ENCODE peak calls at places on chromosomes 6 and 20, in eight cellular contexts. One of them, this sample, is unnamed.

GRCh38 chr6:15032015-15032414 is 213.9 kb upstream of the JARID2 start:
- DNase-seq in sciatic nerve: no peak
- DNase-seq in T1000: no peak
- DNase-seq in stimulated activated CD8-positive, alpha-beta memory T cell treated with anti-CD3 and anti-CD28 coated beads, Interleukin-2, amount 100 ng/mL, for 1 hour: no peak
- DNase-seq in MV-4-11: no peak
- DNase-seq in left ventricle myocardium superior: no peak
- DNase-seq in central memory CD4-positive, alpha-beta T cell: no peak
- DNase-seq in AG08396: no peak
- DNase-seq in this sample: no peak

GRCh38 chr6:139355777-139356445 is 18.5 kb downstream of the CITED2 start:
- DNase-seq in T1000: no peak
- DNase-seq in stimulated activated CD8-positive, alpha-beta memory T cell treated with anti-CD3 and anti-CD28 coated beads, Interleukin-2, amount 100 ng/mL, for 1 hour: no peak
- DNase-seq in left ventricle myocardium superior: no peak
- DNase-seq in central memory CD4-positive, alpha-beta T cell: no peak
- DNase-seq in MV-4-11: no peak
- DNase-seq in AG08396: no peak
- DNase-seq in sciatic nerve: no peak
- DNase-seq in this sample: no peak

GRCh38 chr20:62523473-62524203 is 47.8 kb upstream of the GATA5 start:
- DNase-seq in left ventricle myocardium superior: no peak
- DNase-seq in stimulated activated CD8-positive, alpha-beta memory T cell treated with anti-CD3 and anti-CD28 coated beads, Interleukin-2, amount 100 ng/mL, for 1 hour: peak; percentile 55
- DNase-seq in T1000: no peak
- DNase-seq in central memory CD4-positive, alpha-beta T cell: no peak
- DNase-seq in AG08396: no peak
- DNase-seq in MV-4-11: no peak
- DNase-seq in sciatic nerve: no peak
- DNase-seq in this sample: no peak

GRCh38 chr6:10409160-10409765 is 5.6 kb downstream of the TFAP2A start:
- DNase-seq in central memory CD4-positive, alpha-beta T cell: no peak
- DNase-seq in AG08396: no peak
- DNase-seq in MV-4-11: no peak
- DNase-seq in stimulated activated CD8-positive, alpha-beta memory T cell treated with anti-CD3 and anti-CD28 coated beads, Interleukin-2, amount 100 ng/mL, for 1 hour: no peak
- DNase-seq in sciatic nerve: no peak
- DNase-seq in T1000: no peak
- DNase-seq in left ventricle myocardium superior: no peak
- DNase-seq in this sample: no peak

GRCh38 chr6:134352786-134353480 is 35.0 kb upstream of the SGK1 start:
- DNase-seq in MV-4-11: peak; percentile 78
- DNase-seq in central memory CD4-positive, alpha-beta T cell: no peak
- DNase-seq in sciatic nerve: no peak
- DNase-seq in T1000: peak; percentile 11
- DNase-seq in stimulated activated CD8-positive, alpha-beta memory T cell treated with anti-CD3 and anti-CD28 coated beads, Interleukin-2, amount 100 ng/mL, for 1 hour: no peak
- DNase-seq in AG08396: peak; percentile 24
- DNase-seq in left ventricle myocardium superior: no peak
- DNase-seq in this sample: no peak

GRCh38 chr6:143675327-143675900 is 2.4 kb upstream of the PHACTR2 start:
- DNase-seq in T1000: no peak
- DNase-seq in stimulated activated CD8-positive, alpha-beta memory T cell treated with anti-CD3 and anti-CD28 coated beads, Interleukin-2, amount 100 ng/mL, for 1 hour: no peak
- DNase-seq in central memory CD4-positive, alpha-beta T cell: no peak
- DNase-seq in sciatic nerve: no peak
- DNase-seq in AG08396: no peak
- DNase-seq in MV-4-11: no peak
- DNase-seq in left ventricle myocardium superior: no peak
- DNase-seq in this sample: no peak

GRCh38 chr20:50070361-50070760 is 42.6 kb downstream of the UBE2V1 start:
- DNase-seq in central memory CD4-positive, alpha-beta T cell: no peak
- DNase-seq in MV-4-11: no peak
- DNase-seq in stimulated activated CD8-positive, alpha-beta memory T cell treated with anti-CD3 and anti-CD28 coated beads, Interleukin-2, amount 100 ng/mL, for 1 hour: no peak
- DNase-seq in T1000: no peak
- DNase-seq in left ventricle myocardium superior: no peak
- DNase-seq in AG08396: no peak
- DNase-seq in sciatic nerve: no peak
- DNase-seq in this sample: no peak

GRCh38 chr6:164148789-164149188 is 734.3 kb downstream of the QKI start:
- DNase-seq in sciatic nerve: no peak
- DNase-seq in T1000: no peak
- DNase-seq in stimulated activated CD8-positive, alpha-beta memory T cell treated with anti-CD3 and anti-CD28 coated beads, Interleukin-2, amount 100 ng/mL, for 1 hour: no peak
- DNase-seq in central memory CD4-positive, alpha-beta T cell: no peak
- DNase-seq in left ventricle myocardium superior: no peak
- DNase-seq in AG08396: no peak
- DNase-seq in MV-4-11: no peak
- DNase-seq in this sample: no peak

GRCh38 chr6:122609881-122610689 is at the start of gene PKIB:
- DNase-seq in stimulated activated CD8-positive, alpha-beta memory T cell treated with anti-CD3 and anti-CD28 coated beads, Interleukin-2, amount 100 ng/mL, for 1 hour: no peak
- DNase-seq in sciatic nerve: peak; percentile 75
- DNase-seq in MV-4-11: peak; percentile 65
- DNase-seq in T1000: peak; percentile 56
- DNase-seq in left ventricle myocardium superior: peak; percentile 78
- DNase-seq in AG08396: peak; percentile 81
- DNase-seq in central memory CD4-positive, alpha-beta T cell: peak; percentile 18
- DNase-seq in this sample: peak; percentile 78

GRCh38 chr20:60581606-60582005 is 623.4 kb downstream of the CDH26 start:
- DNase-seq in MV-4-11: no peak
- DNase-seq in T1000: no peak
- DNase-seq in central memory CD4-positive, alpha-beta T cell: no peak
- DNase-seq in AG08396: no peak
- DNase-seq in left ventricle myocardium superior: no peak
- DNase-seq in stimulated activated CD8-positive, alpha-beta memory T cell treated with anti-CD3 and anti-CD28 coated beads, Interleukin-2, amount 100 ng/mL, for 1 hour: no peak
- DNase-seq in sciatic nerve: no peak
- DNase-seq in this sample: no peak

GRCh38 chr6:139744891-139745290 is 370.4 kb upstream of the CITED2 start:
- DNase-seq in stimulated activated CD8-positive, alpha-beta memory T cell treated with anti-CD3 and anti-CD28 coated beads, Interleukin-2, amount 100 ng/mL, for 1 hour: no peak
- DNase-seq in sciatic nerve: no peak
- DNase-seq in T1000: no peak
- DNase-seq in AG08396: no peak
- DNase-seq in left ventricle myocardium superior: no peak
- DNase-seq in central memory CD4-positive, alpha-beta T cell: no peak
- DNase-seq in MV-4-11: no peak
- DNase-seq in this sample: no peak

GRCh38 chr6:90456001-90456400 is 130.9 kb downstream of the MAP3K7 start:
- DNase-seq in MV-4-11: no peak
- DNase-seq in central memory CD4-positive, alpha-beta T cell: no peak
- DNase-seq in AG08396: no peak
- DNase-seq in left ventricle myocardium superior: no peak
- DNase-seq in T1000: no peak
- DNase-seq in sciatic nerve: no peak
- DNase-seq in stimulated activated CD8-positive, alpha-beta memory T cell treated with anti-CD3 and anti-CD28 coated beads, Interleukin-2, amount 100 ng/mL, for 1 hour: no peak
- DNase-seq in this sample: no peak

GRCh38 chr6:37190159-37190535 is 20.2 kb downstream of the PIM1 start:
- DNase-seq in MV-4-11: peak; percentile 53
- DNase-seq in stimulated activated CD8-positive, alpha-beta memory T cell treated with anti-CD3 and anti-CD28 coated beads, Interleukin-2, amount 100 ng/mL, for 1 hour: no peak
- DNase-seq in central memory CD4-positive, alpha-beta T cell: no peak
- DNase-seq in AG08396: no peak
- DNase-seq in left ventricle myocardium superior: no peak
- DNase-seq in T1000: no peak
- DNase-seq in sciatic nerve: no peak
- DNase-seq in this sample: no peak

GRCh38 chr6:104506429-104506828 is 353.3 kb downstream of the HACE1 start:
- DNase-seq in MV-4-11: no peak
- DNase-seq in stimulated activated CD8-positive, alpha-beta memory T cell treated with anti-CD3 and anti-CD28 coated beads, Interleukin-2, amount 100 ng/mL, for 1 hour: no peak
- DNase-seq in sciatic nerve: no peak
- DNase-seq in left ventricle myocardium superior: no peak
- DNase-seq in central memory CD4-positive, alpha-beta T cell: no peak
- DNase-seq in T1000: no peak
- DNase-seq in AG08396: no peak
- DNase-seq in this sample: no peak

GRCh38 chr6:32807020-32807580 is 9.7 kb downstream of the HLA-DOB start:
- DNase-seq in MV-4-11: no peak
- DNase-seq in sciatic nerve: no peak
- DNase-seq in AG08396: no peak
- DNase-seq in T1000: no peak
- DNase-seq in left ventricle myocardium superior: no peak
- DNase-seq in stimulated activated CD8-positive, alpha-beta memory T cell treated with anti-CD3 and anti-CD28 coated beads, Interleukin-2, amount 100 ng/mL, for 1 hour: no peak
- DNase-seq in central memory CD4-positive, alpha-beta T cell: no peak
- DNase-seq in this sample: no peak

GRCh38 chr20:63829943-63830820 is 882 bp downstream of the ZBTB46 start:
- DNase-seq in sciatic nerve: no peak
- DNase-seq in T1000: no peak
- DNase-seq in left ventricle myocardium superior: no peak
- DNase-seq in AG08396: peak; percentile 61
- DNase-seq in central memory CD4-positive, alpha-beta T cell: no peak
- DNase-seq in stimulated activated CD8-positive, alpha-beta memory T cell treated with anti-CD3 and anti-CD28 coated beads, Interleukin-2, amount 100 ng/mL, for 1 hour: no peak
- DNase-seq in MV-4-11: no peak
- DNase-seq in this sample: no peak

GRCh38 chr6:138970159-138970558 is 17.9 kb downstream of the REPS1 start:
- DNase-seq in MV-4-11: peak; percentile 25
- DNase-seq in AG08396: no peak
- DNase-seq in stimulated activated CD8-positive, alpha-beta memory T cell treated with anti-CD3 and anti-CD28 coated beads, Interleukin-2, amount 100 ng/mL, for 1 hour: no peak
- DNase-seq in T1000: no peak
- DNase-seq in central memory CD4-positive, alpha-beta T cell: no peak
- DNase-seq in sciatic nerve: no peak
- DNase-seq in left ventricle myocardium superior: no peak
- DNase-seq in this sample: no peak

GRCh38 chr6:160333841-160334240 is 14.3 kb upstream of the SLC22A3 start:
- DNase-seq in AG08396: no peak
- DNase-seq in central memory CD4-positive, alpha-beta T cell: no peak
- DNase-seq in stimulated activated CD8-positive, alpha-beta memory T cell treated with anti-CD3 and anti-CD28 coated beads, Interleukin-2, amount 100 ng/mL, for 1 hour: no peak
- DNase-seq in MV-4-11: no peak
- DNase-seq in sciatic nerve: no peak
- DNase-seq in left ventricle myocardium superior: no peak
- DNase-seq in T1000: no peak
- DNase-seq in this sample: no peak

GRCh38 chr20:38564680-38565079 is 16.3 kb upstream of the ADIG start:
- DNase-seq in sciatic nerve: no peak
- DNase-seq in stimulated activated CD8-positive, alpha-beta memory T cell treated with anti-CD3 and anti-CD28 coated beads, Interleukin-2, amount 100 ng/mL, for 1 hour: no peak
- DNase-seq in left ventricle myocardium superior: no peak
- DNase-seq in MV-4-11: no peak
- DNase-seq in AG08396: no peak
- DNase-seq in central memory CD4-positive, alpha-beta T cell: no peak
- DNase-seq in T1000: no peak
- DNase-seq in this sample: no peak

GRCh38 chr6:109794201-109794926 is 103.3 kb downstream of the FIG4 start:
- DNase-seq in left ventricle myocardium superior: no peak
- DNase-seq in central memory CD4-positive, alpha-beta T cell: no peak
- DNase-seq in sciatic nerve: no peak
- DNase-seq in stimulated activated CD8-positive, alpha-beta memory T cell treated with anti-CD3 and anti-CD28 coated beads, Interleukin-2, amount 100 ng/mL, for 1 hour: no peak
- DNase-seq in T1000: no peak
- DNase-seq in MV-4-11: no peak
- DNase-seq in AG08396: peak; percentile 29
- DNase-seq in this sample: no peak

GRCh38 chr6:170117111-170117972 is 173.5 kb downstream of the DLL1 start:
- DNase-seq in AG08396: no peak
- DNase-seq in MV-4-11: no peak
- DNase-seq in central memory CD4-positive, alpha-beta T cell: no peak
- DNase-seq in sciatic nerve: peak; percentile 45
- DNase-seq in stimulated activated CD8-positive, alpha-beta memory T cell treated with anti-CD3 and anti-CD28 coated beads, Interleukin-2, amount 100 ng/mL, for 1 hour: no peak
- DNase-seq in left ventricle myocardium superior: no peak
- DNase-seq in T1000: no peak
- DNase-seq in this sample: peak; percentile 67

GRCh38 chr6:16078064-16078463 is 50.8 kb upstream of the MYLIP start:
- DNase-seq in left ventricle myocardium superior: no peak
- DNase-seq in stimulated activated CD8-positive, alpha-beta memory T cell treated with anti-CD3 and anti-CD28 coated beads, Interleukin-2, amount 100 ng/mL, for 1 hour: no peak
- DNase-seq in sciatic nerve: no peak
- DNase-seq in central memory CD4-positive, alpha-beta T cell: no peak
- DNase-seq in MV-4-11: no peak
- DNase-seq in T1000: no peak
- DNase-seq in AG08396: no peak
- DNase-seq in this sample: no peak

GRCh38 chr20:52150440-52151258 is 40.9 kb downstream of the ZFP64 start:
- DNase-seq in central memory CD4-positive, alpha-beta T cell: peak; percentile 3
- DNase-seq in stimulated activated CD8-positive, alpha-beta memory T cell treated with anti-CD3 and anti-CD28 coated beads, Interleukin-2, amount 100 ng/mL, for 1 hour: no peak
- DNase-seq in left ventricle myocardium superior: no peak
- DNase-seq in AG08396: peak; percentile 71
- DNase-seq in MV-4-11: peak; percentile 18
- DNase-seq in sciatic nerve: no peak
- DNase-seq in T1000: no peak
- DNase-seq in this sample: no peak

GRCh38 chr6:108693406-108694154 is 132.9 kb downstream of the FOXO3 start:
- DNase-seq in sciatic nerve: no peak
- DNase-seq in stimulated activated CD8-positive, alpha-beta memory T cell treated with anti-CD3 and anti-CD28 coated beads, Interleukin-2, amount 100 ng/mL, for 1 hour: no peak
- DNase-seq in AG08396: no peak
- DNase-seq in T1000: no peak
- DNase-seq in central memory CD4-positive, alpha-beta T cell: no peak
- DNase-seq in MV-4-11: no peak
- DNase-seq in left ventricle myocardium superior: no peak
- DNase-seq in this sample: no peak

GRCh38 chr6:159729598-159729997 is 2.3 kb downstream of the WTAP start:
- DNase-seq in stimulated activated CD8-positive, alpha-beta memory T cell treated with anti-CD3 and anti-CD28 coated beads, Interleukin-2, amount 100 ng/mL, for 1 hour: no peak
- DNase-seq in left ventricle myocardium superior: no peak
- DNase-seq in central memory CD4-positive, alpha-beta T cell: no peak
- DNase-seq in sciatic nerve: no peak
- DNase-seq in T1000: no peak
- DNase-seq in AG08396: no peak
- DNase-seq in MV-4-11: peak; percentile 38
- DNase-seq in this sample: no peak

GRCh38 chr20:61760321-61761112 is 305.2 kb downstream of the TAF4 start:
- DNase-seq in sciatic nerve: peak; percentile 21
- DNase-seq in AG08396: no peak
- DNase-seq in T1000: no peak
- DNase-seq in central memory CD4-positive, alpha-beta T cell: no peak
- DNase-seq in stimulated activated CD8-positive, alpha-beta memory T cell treated with anti-CD3 and anti-CD28 coated beads, Interleukin-2, amount 100 ng/mL, for 1 hour: no peak
- DNase-seq in left ventricle myocardium superior: no peak
- DNase-seq in MV-4-11: no peak
- DNase-seq in this sample: peak; percentile 34

GRCh38 chr6:160124605-160125004 is 3.0 kb downstream of the SLC22A1 start:
- DNase-seq in left ventricle myocardium superior: no peak
- DNase-seq in sciatic nerve: peak; percentile 45
- DNase-seq in MV-4-11: no peak
- DNase-seq in central memory CD4-positive, alpha-beta T cell: no peak
- DNase-seq in AG08396: no peak
- DNase-seq in stimulated activated CD8-positive, alpha-beta memory T cell treated with anti-CD3 and anti-CD28 coated beads, Interleukin-2, amount 100 ng/mL, for 1 hour: no peak
- DNase-seq in T1000: no peak
- DNase-seq in this sample: no peak

GRCh38 chr6:33014841-33015634 is 5.6 kb upstream of the HLA-DOA start:
- DNase-seq in sciatic nerve: no peak
- DNase-seq in stimulated activated CD8-positive, alpha-beta memory T cell treated with anti-CD3 and anti-CD28 coated beads, Interleukin-2, amount 100 ng/mL, for 1 hour: peak; percentile 23
- DNase-seq in AG08396: peak; percentile 73
- DNase-seq in MV-4-11: peak; percentile 76
- DNase-seq in T1000: peak; percentile 4
- DNase-seq in central memory CD4-positive, alpha-beta T cell: peak; percentile 68
- DNase-seq in left ventricle myocardium superior: no peak
- DNase-seq in this sample: no peak

GRCh38 chr20:34762031-34762555 is 57.9 kb downstream of the TP53INP2 start:
- DNase-seq in MV-4-11: no peak
- DNase-seq in stimulated activated CD8-positive, alpha-beta memory T cell treated with anti-CD3 and anti-CD28 coated beads, Interleukin-2, amount 100 ng/mL, for 1 hour: no peak
- DNase-seq in central memory CD4-positive, alpha-beta T cell: no peak
- DNase-seq in sciatic nerve: no peak
- DNase-seq in T1000: no peak
- DNase-seq in AG08396: no peak
- DNase-seq in left ventricle myocardium superior: no peak
- DNase-seq in this sample: no peak